ENCODE peak calls at places on chromosomes 13 and 19, in six cellular contexts. V is cardiac muscle cell; S is activated CD4-positive, alpha-beta T cell treated with anti-CD3 and anti-CD28 coated beads for 1 hour; H is left cardiac atrium; Z is AG09309; J is left ventricle myocardium inferior. Q is an unnamed sample.

GRCh38 chr19:7665076-7665475 is 3.8 kb upstream of the RETN start:
- DNase-seq in H (no peak), Z (no peak), V (peak), S (no peak), J (no peak), Q (no peak)

GRCh38 chr13:113592571-113592970 is 8.0 kb downstream of the TFDP1 start:
- DNase-seq in H (no peak), V (no peak), Z (no peak), J (no peak), S (no peak), Q (no peak)

GRCh38 chr13:22270881-22271280 is 600.0 kb downstream of the FGF9 start:
- DNase-seq in Z (no peak), H (no peak), J (no peak), S (no peak), V (no peak), Q (no peak)

GRCh38 chr19:48999481-49000325 is 6.0 kb downstream of the RUVBL2 start:
- DNase-seq in Z (no peak), S (peak), H (peak), J (peak), V (peak), Q (peak)

GRCh38 chr13:59425211-59425721 is 738.5 kb downstream of the DIAPH3 start:
- DNase-seq in V (peak), J (no peak), H (no peak), S (no peak), Z (peak), Q (no peak)

GRCh38 chr13:105925496-105925895 is 610.0 kb downstream of the EFNB2 start:
- DNase-seq in S (no peak), V (peak), H (no peak), Z (peak), J (no peak), Q (no peak)

GRCh38 chr13:94390881-94391280 is 88.6 kb downstream of the DCT start:
- DNase-seq in J (no peak), V (peak), H (no peak), Z (no peak), S (no peak), Q (no peak)

GRCh38 chr13:97946951-97947588 is 6.4 kb upstream of the IPO5 start:
- DNase-seq in V (peak), H (no peak), J (no peak), Z (peak), S (no peak), Q (no peak)

Q was measured in left ventricle myocardium superior.